ENCODE peak calls at places on chromosomes 3 and 15, in four cellular contexts. X, R, T and Z are unnamed samples.

GRCh38 chr15:48267766-48268165 is 61.7 kb downstream of the SLC12A1 start:
- DNase-seq in T (no peak), R (no peak), X (no peak), Z (no peak)

GRCh38 chr15:100913961-100914360 is 5.2 kb upstream of the LRRK1 start:
- DNase-seq in X (no peak), R (no peak), T (no peak), Z (no peak)

GRCh38 chr3:32791833-32792232 is 26.0 kb upstream of the TRIM71 start:
- DNase-seq in T (no peak), X (no peak), R (no peak), Z (no peak)

GRCh38 chr3:114213262-114213668 is 24.1 kb downstream of the ZNF80 start:
- DNase-seq in R (no peak), T (no peak), X (no peak), Z (no peak)

GRCh38 chr15:98070132-98070531 is 109.6 kb downstream of the ARRDC4 start:
- DNase-seq in X (no peak), T (no peak), R (no peak), Z (no peak)

GRCh38 chr3:184154909-184155643 is at the start of gene DVL3:
- DNase-seq in T (peak; percentile 72), X (peak; percentile 68), R (no peak), Z (no peak)

GRCh38 chr3:194326192-194327029 is 24.7 kb downstream of the CPN2 start:
- DNase-seq in X (no peak), T (no peak), R (no peak), Z (no peak)

GRCh38 chr15:60128000-60128376 is 123.9 kb downstream of the FOXB1 start:
- DNase-seq in T (no peak), R (no peak), X (no peak), Z (no peak)

GRCh38 chr3:115602194-115602593 is 21.1 kb upstream of the GAP43 start:
- DNase-seq in X (no peak), R (no peak), T (no peak), Z (no peak)

GRCh38 chr3:17013050-17013449 is 128.3 kb downstream of the PLCL2 start:
- DNase-seq in T (peak; percentile 55), R (no peak), X (no peak), Z (no peak)

GRCh38 chr15:73867956-73868355 is 5.4 kb upstream of the TBC1D21 start:
- DNase-seq in T (no peak), R (no peak), X (no peak), Z (no peak)

GRCh38 chr3:159978353-159978752 is 10.3 kb upstream of the IL12A start:
- DNase-seq in R (no peak), X (no peak), T (no peak), Z (no peak)

GRCh38 chr15:83282859-83283812 is 1.3 kb downstream of the BNC1 start:
- DNase-seq in X (no peak), T (no peak), R (no peak), Z (no peak)